ENCODE peak calls at places on chromosomes 12 and 14, in four cellular contexts. C is endothelial cell, H is retina, I is mesenchymal stem cell. Z is an unnamed sample.

GRCh38 chr14:70289138-70289537 is 70.3 kb downstream of the COX16 start:
- DNase-seq in I (no peak), H (no peak), C (no peak), Z (no peak)

GRCh38 chr12:109534456-109534855 is 38.8 kb downstream of the MMAB start:
- DNase-seq in I (no peak), C (no peak), H (no peak), Z (no peak)

GRCh38 chr12:98696036-98696646 is 51.1 kb downstream of the APAF1 start:
- DNase-seq in I (peak), H (no peak), C (no peak), Z (peak)

GRCh38 chr14:75257241-75257640 is 21.4 kb upstream of the FOS start:
- DNase-seq in C (no peak), H (no peak), I (peak), Z (no peak)

GRCh38 chr14:23183479-23183878 is at the start of gene SLC7A8:
- DNase-seq in C (peak), H (peak), I (no peak), Z (peak)

GRCh38 chr12:31849090-31849687 is 110.0 kb upstream of the RESF1 start:
- DNase-seq in H (no peak), I (peak), C (no peak), Z (no peak)

GRCh38 chr12:132610896-132611602 is 667 bp upstream of the LRCOL1 start:
- DNase-seq in I (no peak), C (no peak), H (no peak), Z (no peak)

GRCh38 chr14:100406505-100407131 is 83.5 kb downstream of the SLC25A47 start:
- DNase-seq in C (no peak), I (peak), H (no peak), Z (no peak)

GRCh38 chr12:115149685-115150378 is 465.9 kb upstream of the TBX3 start:
- DNase-seq in H (no peak), C (no peak), I (peak), Z (no peak)

GRCh38 chr12:43758247-43758727 is 303 bp downstream of the PUS7L start:
- DNase-seq in C (peak), H (no peak), I (no peak), Z (no peak)

GRCh38 chr14:48430805-48431204 is 755.4 kb upstream of the MDGA2 start:
- DNase-seq in C (no peak), I (no peak), H (no peak), Z (no peak)

GRCh38 chr12:16238661-16239060 is 38.8 kb downstream of the SLC15A5 start:
- DNase-seq in C (no peak), I (no peak), H (no peak), Z (no peak)

GRCh38 chr12:94038605-94039004 is 109.8 kb upstream of the PLXNC1 start:
- DNase-seq in I (no peak), C (no peak), H (no peak), Z (no peak)

GRCh38 chr12:42729532-42729895 is 140.0 kb upstream of the PRICKLE1 start:
- DNase-seq in C (no peak), I (peak), H (no peak), Z (no peak)

Z was measured in ecto neural progenitor cell.